ENCODE peak calls at places on chromosomes 2 and 18, in eight cellular contexts. G, Z, C, K, J, X, B and F are unnamed samples.

GRCh38 chr2:58866040-58866439 is 624.9 kb upstream of the FANCL start:
- DNase-seq in B (no peak), Z (no peak), G (peak), J (no peak), C (no peak), K (peak), X (no peak), F (no peak)

GRCh38 chr18:36352384-36352783 is 54.9 kb downstream of the FHOD3 start:
- DNase-seq in X (no peak), G (no peak), C (peak), Z (no peak), K (no peak), B (no peak), J (no peak), F (no peak)

GRCh38 chr2:75729861-75730260 is 19.1 kb upstream of the GCFC2 start:
- DNase-seq in J (no peak), K (no peak), Z (no peak), B (peak), C (peak), X (peak), G (no peak), F (peak)

GRCh38 chr2:33158482-33159003 is 211.8 kb downstream of the LTBP1 start:
- DNase-seq in C (no peak), J (no peak), Z (no peak), B (no peak), G (no peak), K (no peak), X (peak), F (no peak)

GRCh38 chr18:54888933-54889332 is 60.7 kb downstream of the RAB27B start:
- DNase-seq in Z (no peak), B (no peak), J (no peak), X (no peak), K (no peak), G (no peak), C (no peak), F (no peak)

GRCh38 chr2:65626831-65627230 is 194.4 kb upstream of the SPRED2 start:
- DNase-seq in K (no peak), X (no peak), C (no peak), Z (no peak), J (no peak), G (no peak), B (no peak), F (no peak)

GRCh38 chr2:176924909-176925548 is 287.6 kb upstream of the HNRNPA3 start:
- DNase-seq in K (no peak), C (no peak), Z (no peak), B (no peak), X (no peak), J (no peak), G (no peak), F (no peak)

GRCh38 chr2:185201063-185201462 is 537.5 kb upstream of the FSIP2 start:
- DNase-seq in B (no peak), G (no peak), Z (no peak), K (no peak), C (no peak), X (no peak), J (no peak), F (no peak)

GRCh38 chr2:84970956-84971798 is at the start of gene KCMF1:
- DNase-seq in Z (no peak), B (no peak), K (no peak), X (peak), C (peak), G (no peak), J (peak), F (peak)

GRCh38 chr2:101679037-101679726 is 18.3 kb upstream of the MAP4K4 start:
- DNase-seq in K (no peak), B (peak), G (no peak), C (no peak), Z (no peak), X (no peak), J (no peak), F (no peak)

GRCh38 chr2:64227603-64228125 is 83.4 kb upstream of the PELI1 start:
- DNase-seq in G (no peak), B (no peak), C (no peak), J (no peak), Z (no peak), X (no peak), K (no peak), F (no peak)

GRCh38 chr2:15838481-15838880 is 101.9 kb upstream of the MYCN start:
- DNase-seq in Z (no peak), K (no peak), C (no peak), B (no peak), X (no peak), J (no peak), G (no peak), F (no peak)

GRCh38 chr2:218839430-218839829 is 7.8 kb upstream of the PRKAG3 start:
- DNase-seq in G (no peak), Z (no peak), B (no peak), X (no peak), J (no peak), K (no peak), C (no peak), F (no peak)

GRCh38 chr2:213219816-213220215 is 64.4 kb upstream of the SPAG16 start:
- DNase-seq in K (no peak), G (no peak), X (no peak), B (no peak), Z (no peak), J (no peak), C (no peak), F (no peak)

GRCh38 chr2:12397861-12398260 is 318.9 kb upstream of the TRIB2 start:
- DNase-seq in C (no peak), J (no peak), X (no peak), G (no peak), Z (no peak), K (no peak), B (no peak), F (no peak)

GRCh38 chr2:181684454-181685149 is 4.3 kb upstream of the NEUROD1 start:
- DNase-seq in K (no peak), X (no peak), Z (no peak), G (no peak), J (no peak), B (no peak), C (no peak), F (no peak)

GRCh38 chr2:16693854-16694253 is 28.2 kb upstream of the CYRIA start:
- DNase-seq in Z (no peak), G (no peak), X (no peak), B (no peak), K (no peak), C (no peak), J (no peak), F (no peak)

GRCh38 chr2:99706734-99707133 is 216.9 kb upstream of the REV1 start:
- DNase-seq in G (no peak), C (no peak), J (no peak), K (no peak), Z (no peak), B (no peak), X (no peak), F (no peak)

GRCh38 chr2:109172556-109173105 is 43.6 kb downstream of the SH3RF3 start:
- DNase-seq in C (no peak), B (no peak), Z (no peak), X (peak), J (no peak), K (no peak), G (no peak), F (no peak)

GRCh38 chr18:58105908-58106673 is 62.1 kb downstream of the NEDD4L start:
- DNase-seq in K (no peak), C (no peak), B (no peak), J (no peak), G (no peak), Z (no peak), X (no peak), F (peak)

GRCh38 chr2:205766765-205767359 is 84.6 kb downstream of the NRP2 start:
- DNase-seq in Z (no peak), J (peak), G (no peak), K (no peak), B (peak), C (peak), X (peak), F (peak)

GRCh38 chr2:15784886-15785801 is 155.2 kb upstream of the MYCN start:
- DNase-seq in B (no peak), X (no peak), C (no peak), J (no peak), Z (no peak), G (no peak), K (no peak), F (no peak)

GRCh38 chr2:12970861-12971260 is 254.1 kb downstream of the TRIB2 start:
- DNase-seq in Z (no peak), J (no peak), G (no peak), K (no peak), X (no peak), B (no peak), C (no peak), F (no peak)

GRCh38 chr2:149741646-149742045 is 154.1 kb upstream of the MMADHC start:
- DNase-seq in G (no peak), J (no peak), K (no peak), B (no peak), C (no peak), X (peak), Z (no peak), F (no peak)

GRCh38 chr2:201966691-201967388 is 66.8 kb upstream of the FZD7 start:
- DNase-seq in J (no peak), Z (no peak), C (no peak), K (no peak), G (no peak), X (no peak), B (no peak), F (peak)

GRCh38 chr2:8827729-8828128 is 9.7 kb downstream of the KIDINS220 start:
- DNase-seq in B (no peak), C (no peak), J (no peak), K (no peak), G (no peak), Z (no peak), X (no peak), F (no peak)

GRCh38 chr18:63890950-63891304 is 3.4 kb downstream of the SERPINB2 start:
- DNase-seq in G (no peak), X (peak), J (no peak), K (no peak), B (peak), C (peak), Z (no peak), F (peak)

GRCh38 chr2:165275932-165276331 is 36.7 kb downstream of the SCN2A start:
- DNase-seq in J (no peak), G (no peak), C (no peak), B (no peak), X (no peak), Z (no peak), K (no peak), F (no peak)

GRCh38 chr2:41782306-41783158 is 265.3 kb upstream of the PKDCC start:
- DNase-seq in G (peak), Z (peak), X (peak), B (peak), K (no peak), C (peak), J (peak), F (peak)

GRCh38 chr2:165016772-165017411 is 61.6 kb upstream of the SLC38A11 start:
- DNase-seq in G (no peak), Z (peak), K (no peak), J (no peak), B (peak), C (peak), X (peak), F (peak)

GRCh38 chr2:37631698-37632097 is 39.7 kb downstream of the CDC42EP3 start:
- DNase-seq in G (no peak), Z (no peak), B (no peak), J (no peak), K (no peak), C (no peak), X (no peak), F (no peak)

GRCh38 chr2:37632310-37632709 is 39.1 kb downstream of the CDC42EP3 start:
- DNase-seq in G (no peak), J (no peak), C (no peak), K (no peak), B (no peak), X (no peak), Z (no peak), F (no peak)

GRCh38 chr2:37630778-37631177 is 40.7 kb downstream of the CDC42EP3 start:
- DNase-seq in Z (no peak), C (no peak), B (no peak), G (no peak), J (no peak), X (no peak), K (no peak), F (no peak)

GRCh38 chr2:37630298-37630697 is 41.1 kb downstream of the CDC42EP3 start:
- DNase-seq in K (no peak), G (no peak), Z (no peak), X (no peak), C (no peak), B (no peak), J (no peak), F (no peak)

GRCh38 chr2:37631292-37631691 is 40.1 kb downstream of the CDC42EP3 start:
- DNase-seq in J (no peak), X (no peak), K (no peak), C (no peak), Z (no peak), B (no peak), G (no peak), F (no peak)
- TF ChIP-seq MAX in J (no peak), X (no peak), K (no peak), C (no peak), Z (no peak), B (no peak), G (no peak), F (no peak)

DNA sequence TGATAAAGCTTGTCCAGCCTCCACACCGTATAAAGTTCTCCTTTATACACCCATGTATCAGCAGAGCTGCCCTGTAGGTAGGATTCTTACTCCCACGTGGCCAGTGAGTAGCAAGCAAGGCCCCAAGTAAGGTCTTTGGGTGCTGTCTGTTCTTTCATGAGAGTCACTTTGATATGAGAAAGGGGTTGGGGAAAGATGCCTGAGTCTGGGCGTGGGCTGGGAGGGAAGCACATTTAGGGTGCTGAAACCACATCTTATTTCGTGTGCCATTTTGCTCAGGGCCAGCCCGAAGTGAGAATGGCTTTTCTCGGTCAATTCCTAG is 440 bp upstream of the ITPRIPL1 start:
- DNase-seq in J (no peak), K (no peak), G (no peak), Z (no peak), C (no peak), B (no peak), X (no peak), F (no peak)
- H3K27ac ChIP-seq in J (peak), K (no peak), G (peak), Z (peak), C (no peak), B (no peak), X (no peak), F (peak)

DNA sequence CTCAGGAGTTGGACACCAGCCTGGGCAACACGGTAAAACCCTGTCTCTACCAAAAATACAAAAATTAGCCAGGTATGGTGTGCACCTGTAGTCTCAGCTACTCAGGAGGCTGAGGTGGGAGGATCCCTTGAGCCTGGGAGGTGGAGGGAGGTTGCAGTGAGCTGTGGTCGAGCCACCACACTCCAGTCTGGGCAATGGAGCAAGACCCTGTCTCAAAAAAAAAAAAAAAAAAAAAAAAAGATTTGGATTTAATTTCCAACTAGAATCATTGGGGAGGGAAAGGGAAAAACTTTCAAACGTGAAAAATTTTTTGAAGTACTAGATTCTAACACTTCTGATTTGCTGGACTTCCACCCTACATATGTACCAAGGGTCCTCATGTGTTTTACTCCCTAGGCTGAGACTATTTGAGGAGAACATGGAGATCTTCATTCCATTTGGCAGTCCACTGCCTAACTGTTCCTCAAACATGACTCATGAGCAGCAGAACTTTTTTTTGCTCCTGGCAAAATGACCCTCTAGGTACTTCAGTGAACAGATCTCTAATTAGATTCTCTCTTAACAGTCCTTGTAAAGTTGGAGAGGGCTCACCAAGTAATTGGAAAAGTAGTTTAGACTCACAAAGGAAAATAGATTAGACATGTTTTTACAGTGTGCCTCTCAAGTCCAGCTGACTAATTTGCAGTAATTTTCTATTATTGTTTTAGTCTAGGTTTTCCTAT is 267.6 kb downstream of the METTL4 start:
- DNase-seq in B (no peak), C (peak), G (no peak), K (no peak), X (peak), Z (no peak), J (peak), F (no peak)
- TF ChIP-seq MAX in B (no peak), C (no peak), G (no peak), K (no peak), X (no peak), Z (peak), J (no peak), F (no peak)

GRCh38 chr2:47595690-47596089 is 187.3 kb upstream of the MSH6 start:
- DNase-seq in X (no peak), K (no peak), B (no peak), J (no peak), C (no peak), G (no peak), Z (no peak), F (no peak)
- H3K27ac ChIP-seq in X (no peak), K (no peak), B (no peak), J (no peak), C (no peak), G (no peak), Z (no peak), F (no peak)

GRCh38 chr2:134226561-134226960 is 27.3 kb upstream of the MGAT5 start:
- DNase-seq in C (no peak), K (no peak), Z (no peak), G (no peak), X (no peak), B (no peak), J (no peak), F (no peak)

GRCh38 chr2:134225173-134225572 is 28.7 kb upstream of the MGAT5 start:
- DNase-seq in J (no peak), G (no peak), B (no peak), X (no peak), C (no peak), K (no peak), Z (no peak), F (no peak)

GRCh38 chr2:134225841-134226240 is 28.0 kb upstream of the MGAT5 start:
- DNase-seq in B (no peak), Z (no peak), K (no peak), C (no peak), J (no peak), G (no peak), X (no peak), F (no peak)

GRCh38 chr2:134220525-134220924 is 33.3 kb upstream of the MGAT5 start:
- DNase-seq in K (no peak), X (no peak), J (no peak), Z (no peak), B (no peak), C (no peak), G (no peak), F (no peak)

DNA sequence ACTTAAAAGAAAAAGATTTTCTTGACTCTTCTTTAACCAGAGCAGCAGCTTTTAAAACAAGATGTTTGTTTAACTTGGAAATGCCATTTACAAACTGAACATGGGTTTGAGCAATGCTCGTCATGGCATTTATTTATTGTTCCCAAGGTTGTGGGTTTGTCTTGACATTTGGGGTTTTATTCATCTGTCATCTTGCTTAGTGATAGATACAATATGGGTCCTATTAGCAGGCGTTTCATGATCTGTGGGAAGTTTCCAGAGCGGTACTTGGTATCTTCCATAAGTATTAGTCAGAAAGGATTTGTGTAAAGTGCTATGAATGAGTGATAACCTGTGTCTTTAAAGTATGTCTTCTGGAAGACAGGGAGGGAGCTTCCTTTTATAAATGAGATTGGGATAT is 29.9 kb upstream of the MGAT5 start:
- DNase-seq in Z (no peak), X (no peak), C (no peak), B (no peak), G (no peak), J (no peak), K (no peak), F (no peak)
- TF ChIP-seq MAX in Z (no peak), X (no peak), C (no peak), B (no peak), G (no peak), J (no peak), K (no peak), F (no peak)